ENCODE peak calls at places on chromosome 19, in five cellular contexts. F, J, U, X and D are unnamed samples.

GRCh38 chr19:12953456-12954149 is 3.4 kb downstream of the GADD45GIP1 start:
- DNase-seq in U (no peak), F (no peak), X (no peak), J (no peak), D (no peak)

GRCh38 chr19:57825501-57825900 is 4.6 kb upstream of the ZNF587B start:
- DNase-seq in U (no peak), F (no peak), J (no peak), X (no peak), D (no peak)

GRCh38 chr19:55591555-55591954 is 7.8 kb downstream of the FIZ1 start:
- DNase-seq in J (peak; percentile 47), F (no peak), X (no peak), U (no peak), D (no peak)

GRCh38 chr19:1979017-1979416 is 36.5 kb downstream of the BTBD2 start:
- DNase-seq in F (no peak), U (no peak), J (no peak), X (no peak), D (no peak)

GRCh38 chr19:3692141-3693029 is 7.9 kb downstream of the PIP5K1C start:
- DNase-seq in F (peak; percentile 82), J (peak; percentile 84), X (peak; percentile 64), U (peak; percentile 59), D (no peak)

GRCh38 chr19:27774827-27775226 is 1438.1 kb downstream of the UQCRFS1 start:
- DNase-seq in U (no peak), J (peak; percentile 79), X (peak; percentile 72), F (no peak), D (no peak)

GRCh38 chr19:45442927-45443461 is 19.3 kb upstream of the ERCC1 start:
- DNase-seq in U (no peak), J (peak; percentile 74), F (peak; percentile 59), X (peak; percentile 59), D (no peak)

GRCh38 chr19:16001481-16002312 is 52.9 kb downstream of the OR10H4 start:
- DNase-seq in F (no peak), U (no peak), J (no peak), X (no peak), D (no peak)

GRCh38 chr19:6044056-6044805 is 66.1 kb downstream of the RFX2 start:
- DNase-seq in U (no peak), J (peak; percentile 24), X (no peak), F (no peak), D (no peak)
- TF ChIP-seq TAF1 in U (no peak), J (no peak), X (no peak), F (no peak), D (no peak)

GRCh38 chr19:40422428-40423226 is 3.2 kb downstream of the SERTAD1 start:
- DNase-seq in F (peak; percentile 57), U (no peak), J (no peak), X (no peak), D (no peak)
- TF ChIP-seq TAF1 in F (no peak), U (no peak), J (no peak), X (no peak), D (no peak)

DNA sequence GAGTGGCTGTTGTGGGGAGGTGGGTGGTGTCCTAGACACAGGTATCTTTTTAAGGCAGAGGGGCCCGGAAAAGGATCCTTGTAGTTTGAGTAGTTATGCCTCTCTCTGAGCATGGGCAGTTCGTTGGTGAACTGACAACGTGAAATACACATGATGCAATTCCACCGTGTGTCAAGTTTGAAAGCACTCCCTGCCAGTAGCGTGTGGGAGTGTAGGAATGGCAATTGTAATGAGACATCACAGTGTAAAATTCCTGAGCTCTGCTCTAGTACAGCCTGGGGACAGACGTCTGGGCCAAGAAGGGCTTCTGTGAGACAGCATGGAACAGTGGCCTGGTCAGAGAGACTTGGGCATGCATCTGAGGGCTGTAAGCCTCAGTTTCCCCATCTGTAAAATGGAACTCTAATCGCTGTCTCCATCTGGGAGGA is 10.4 kb upstream of the ASF1B start:
- DNase-seq in X (no peak), U (no peak), J (no peak), F (no peak), D (no peak)
- TF ChIP-seq TAF1 in X (no peak), U (no peak), J (no peak), F (no peak), D (no peak)

DNA sequence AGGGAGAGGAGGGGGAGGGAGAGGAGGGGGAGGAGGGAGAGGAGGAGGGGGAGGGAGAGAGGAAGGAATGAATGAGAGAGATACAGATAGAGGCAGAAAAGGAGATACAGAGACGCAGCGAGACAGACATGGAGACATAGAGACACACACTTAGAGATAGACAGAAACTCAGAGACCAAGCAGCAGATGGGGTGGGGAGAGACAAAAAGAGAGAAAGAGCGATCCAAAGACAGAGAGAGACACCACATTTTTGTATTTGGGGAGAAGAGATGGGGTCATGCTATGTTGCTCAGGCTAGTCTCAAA is 877 bp upstream of the CA11 start:
- DNase-seq in U (no peak), F (no peak), X (no peak), J (no peak), D (no peak)
- TF ChIP-seq TAF1 in U (no peak), F (no peak), X (no peak), J (no peak), D (no peak)

GRCh38 chr19:35789195-35789977 is 14.0 kb downstream of the ARHGAP33 start:
- DNase-seq in J (no peak), F (no peak), X (no peak), U (no peak), D (no peak)
- TF ChIP-seq TAF1 in J (no peak), F (no peak), X (no peak), U (no peak), D (no peak)